ENCODE peak calls at places on chromosome 21, in five cellular contexts. Y, T, U, C and A are unnamed samples.

GRCh38 chr21:36517366-36518075 is 37.6 kb upstream of the CLDN14 start:
- DNase-seq in Y (no peak), T (no peak), U (no peak), C (no peak), A (no peak)

GRCh38 chr21:37551406-37552355 is 185.1 kb downstream of the DYRK1A start:
- DNase-seq in Y (no peak), T (no peak), U (peak; percentile 69), C (no peak), A (peak; percentile 40)

GRCh38 chr21:32030146-32030652 is 157.4 kb downstream of the HUNK start:
- DNase-seq in Y (no peak), T (no peak), U (no peak), C (no peak), A (peak; percentile 26)

GRCh38 chr21:21897275-21897883 is 899.2 kb downstream of the NCAM2 start:
- DNase-seq in Y (no peak), T (no peak), U (peak; percentile 92), C (no peak), A (no peak)

GRCh38 chr21:25552856-25553255 is 54.4 kb downstream of the MRPL39 start:
- DNase-seq in Y (no peak), T (no peak), U (no peak), C (no peak), A (no peak)

GRCh38 chr21:46116846-46117585 is 19.1 kb downstream of the COL6A2 start:
- DNase-seq in Y (peak; percentile 3), T (no peak), U (no peak), C (no peak), A (peak; percentile 30)

GRCh38 chr21:39750670-39751069 is 5.7 kb downstream of the IGSF5 start:
- DNase-seq in Y (no peak), T (no peak), U (no peak), C (no peak), A (peak; percentile 27)

GRCh38 chr21:37146320-37147225 is 73.5 kb downstream of the TTC3 start:
- DNase-seq in Y (no peak), T (no peak), U (no peak), C (no peak), A (no peak)

GRCh38 chr21:36211660-36212512 is 55.3 kb downstream of the DOP1B start:
- DNase-seq in Y (no peak), T (no peak), U (no peak), C (no peak), A (no peak)

GRCh38 chr21:26850116-26850643 is 5.0 kb upstream of the ADAMTS1 start:
- DNase-seq in Y (no peak), T (peak; percentile 3), U (peak; percentile 76), C (no peak), A (no peak)